ENCODE peak calls at places on chromosomes 12 and 14, in six cellular contexts. D is progenitor cell of endocrine pancreas; A is CD4-positive, alpha-beta T cell; J is AG04450; W is astrocyte of the spinal cord; G is A549. O is an unnamed sample.

GRCh38 chr12:23648546-23648945 is 300.9 kb downstream of the SOX5 start:
- DNase-seq in A (no peak), W (no peak), J (no peak), D (no peak), G (no peak), O (no peak)

GRCh38 chr12:113462117-113462774 is 9.4 kb downstream of the LHX5 start:
- DNase-seq in A (peak), D (peak), J (peak), W (peak), G (peak), O (peak)

GRCh38 chr14:94945615-94946014 is 175.7 kb upstream of the GSC start:
- DNase-seq in J (no peak), W (no peak), A (no peak), G (no peak), D (no peak), O (peak)

GRCh38 chr12:83823386-83824045 is 1089.1 kb downstream of the SLC6A15 start:
- DNase-seq in G (peak), A (no peak), J (no peak), W (peak), D (peak), O (no peak)

GRCh38 chr14:87407344-87407743 is 585.6 kb downstream of the GALC start:
- DNase-seq in W (no peak), D (no peak), J (no peak), A (no peak), G (no peak), O (no peak)

GRCh38 chr12:107395817-107396216 is 289.8 kb upstream of the PWP1 start:
- DNase-seq in J (no peak), G (peak), W (no peak), D (no peak), A (no peak), O (no peak)

GRCh38 chr12:65450610-65451009 is 172.1 kb downstream of the MSRB3 start:
- DNase-seq in J (no peak), A (no peak), D (no peak), W (peak), G (no peak), O (no peak)

GRCh38 chr14:105162374-105162979 is 6.1 kb downstream of the JAG2 start:
- DNase-seq in A (no peak), W (no peak), G (no peak), J (peak), D (no peak), O (no peak)

GRCh38 chr12:130139541-130139940 is 22.7 kb upstream of the FZD10 start:
- DNase-seq in W (no peak), G (no peak), D (no peak), A (no peak), J (no peak), O (no peak)

GRCh38 chr12:54172102-54172630 is 16.6 kb downstream of the SMUG1 start:
- DNase-seq in W (no peak), J (no peak), D (no peak), A (no peak), G (no peak), O (no peak)

GRCh38 chr12:54166543-54167499 is 22.0 kb downstream of the SMUG1 start:
- DNase-seq in J (no peak), G (no peak), D (no peak), W (no peak), A (no peak), O (no peak)

GRCh38 chr12:54173066-54173726 is 15.6 kb downstream of the SMUG1 start:
- DNase-seq in G (no peak), J (no peak), D (no peak), A (no peak), W (peak), O (no peak)

GRCh38 chr12:54167500-54167896 is 21.3 kb downstream of the SMUG1 start:
- DNase-seq in G (no peak), J (no peak), D (no peak), W (no peak), A (no peak), O (no peak)

GRCh38 chr12:54169036-54169435 is 19.7 kb downstream of the SMUG1 start:
- DNase-seq in G (no peak), J (no peak), W (no peak), D (no peak), A (no peak), O (no peak)
- TF ChIP-seq CTCF in G (no peak), J (peak), W (peak), D (peak), A (no peak), O (no peak)

GRCh38 chr12:90163975-90164374 is 455.3 kb upstream of the ATP2B1 start:
- DNase-seq in A (no peak), G (peak), W (no peak), D (no peak), J (no peak), O (no peak)
- TF ChIP-seq CTCF in A (no peak), G (no peak), W (no peak), D (no peak), J (no peak), O (no peak)

GRCh38 chr12:29888777-29889176 is 105.0 kb upstream of the TMTC1 start:
- DNase-seq in G (no peak), J (no peak), D (no peak), W (no peak), A (no peak), O (no peak)

GRCh38 chr12:29893002-29893401 is 109.3 kb upstream of the TMTC1 start:
- DNase-seq in G (no peak), D (no peak), W (no peak), J (no peak), A (no peak), O (no peak)

GRCh38 chr12:29891792-29892191 is 108.0 kb upstream of the TMTC1 start:
- DNase-seq in W (no peak), J (no peak), G (no peak), D (no peak), A (no peak), O (no peak)

DNA sequence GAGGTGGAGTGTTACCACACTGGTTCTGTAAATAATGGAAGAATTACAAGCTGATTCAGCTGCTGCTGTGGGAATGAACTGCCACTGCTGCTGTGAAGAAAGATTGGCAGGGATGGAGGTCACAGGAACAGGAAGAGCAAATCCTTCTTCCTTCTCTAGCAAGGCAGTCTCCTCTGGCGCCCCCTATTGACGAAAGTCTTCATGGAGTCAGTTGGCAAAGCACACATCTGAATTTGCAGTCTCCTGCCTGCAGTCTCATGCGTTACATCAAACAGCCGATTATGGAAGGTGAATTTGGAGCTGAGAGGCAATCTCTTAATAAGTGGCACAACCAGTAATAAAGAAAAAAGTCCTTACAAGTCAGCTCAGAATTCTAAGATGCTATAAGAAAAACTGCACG is 106.0 kb upstream of the TMTC1 start:
- DNase-seq in G (peak), J (no peak), A (no peak), W (peak), D (peak), O (no peak)
- TF ChIP-seq CTCF in G (no peak), J (peak), A (no peak), W (peak), D (peak), O (no peak)

GRCh38 chr14:52923902-52924575 is 26.8 kb downstream of the FERMT2 start:
- DNase-seq in G (peak), J (no peak), D (no peak), A (no peak), W (no peak), O (no peak)
- TF ChIP-seq CTCF in G (peak), J (no peak), D (no peak), A (no peak), W (no peak), O (no peak)

GRCh38 chr14:47039336-47039735 is 387.8 kb upstream of the RPL10L start:
- DNase-seq in G (no peak), W (no peak), D (no peak), J (no peak), A (no peak), O (no peak)

GRCh38 chr14:47044841-47045240 is 393.3 kb upstream of the RPL10L start:
- DNase-seq in W (peak), A (no peak), G (no peak), J (no peak), D (no peak), O (no peak)

DNA sequence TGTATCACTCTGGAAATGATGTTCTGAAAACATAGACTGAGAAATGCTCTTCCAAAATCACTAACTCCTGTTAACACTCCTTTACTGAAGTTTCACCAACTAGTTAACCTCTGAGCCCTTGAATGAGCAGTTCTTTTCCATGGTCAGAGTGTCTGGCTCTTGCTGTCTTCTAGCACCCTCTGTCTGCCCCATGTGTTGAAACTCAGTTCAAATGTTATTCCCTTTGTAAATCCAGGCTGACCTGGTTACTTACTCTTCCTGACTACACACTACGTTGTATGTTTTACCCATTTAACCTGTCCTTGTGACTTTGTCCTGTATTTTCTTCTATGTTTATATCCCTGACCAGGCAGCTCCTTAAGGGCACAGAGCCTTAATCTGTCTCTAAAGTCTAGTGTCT is 388.9 kb upstream of the RPL10L start:
- DNase-seq in G (peak), A (no peak), W (no peak), D (no peak), J (no peak), O (no peak)
- TF ChIP-seq CTCF in G (no peak), A (no peak), W (peak), D (peak), J (no peak), O (no peak)

DNA sequence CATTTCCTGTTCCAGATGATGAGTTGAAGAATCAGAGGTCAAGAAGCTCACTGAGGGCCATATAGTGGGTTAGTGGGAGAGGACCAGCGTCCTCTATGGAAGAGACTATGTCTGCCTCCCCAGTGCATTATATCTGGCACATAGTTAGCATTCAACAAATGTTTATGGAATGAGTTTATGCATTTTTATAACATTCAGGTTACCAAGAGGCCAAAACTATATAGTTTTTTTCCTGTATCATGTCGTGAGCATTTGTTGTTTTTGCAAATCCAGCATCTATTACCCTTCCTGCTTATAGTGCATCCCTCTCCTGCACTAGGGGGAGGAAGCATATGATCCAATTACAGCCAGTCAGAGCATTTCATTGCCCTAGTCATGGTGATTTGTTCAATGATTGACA is 60.6 kb downstream of the SUDS3 start:
- DNase-seq in W (peak), G (no peak), J (no peak), A (no peak), D (no peak), O (no peak)
- TF ChIP-seq CTCF in W (no peak), G (no peak), J (no peak), A (no peak), D (no peak), O (no peak)

GRCh38 chr12:116408489-116409217 is 131.2 kb upstream of the MED13L start:
- DNase-seq in D (no peak), W (no peak), J (no peak), G (no peak), A (no peak), O (no peak)

GRCh38 chr12:116402163-116402939 is 124.9 kb upstream of the MED13L start:
- DNase-seq in G (no peak), J (no peak), A (no peak), W (no peak), D (no peak), O (no peak)

GRCh38 chr12:116404913-116405611 is 127.6 kb upstream of the MED13L start:
- DNase-seq in D (no peak), J (no peak), W (no peak), G (no peak), A (no peak), O (no peak)

GRCh38 chr12:116403546-116403945 is 126.1 kb upstream of the MED13L start:
- DNase-seq in D (no peak), J (no peak), G (no peak), A (no peak), W (no peak), O (no peak)

GRCh38 chr12:116406529-116406928 is 129.0 kb upstream of the MED13L start:
- DNase-seq in J (no peak), W (no peak), G (peak), A (no peak), D (no peak), O (no peak)
- TF ChIP-seq CTCF in J (no peak), W (no peak), G (no peak), A (no peak), D (no peak), O (no peak)

GRCh38 chr12:87802721-87803011 is 226.5 kb downstream of the C12orf50 start:
- DNase-seq in A (no peak), D (no peak), W (no peak), G (peak), J (no peak), O (no peak)

GRCh38 chr12:87812030-87812429 is 217.2 kb downstream of the C12orf50 start:
- DNase-seq in D (no peak), A (no peak), W (peak), G (peak), J (no peak), O (no peak)

GRCh38 chr12:87809916-87810315 is 219.3 kb downstream of the C12orf50 start:
- DNase-seq in A (no peak), G (no peak), J (peak), D (no peak), W (peak), O (no peak)

GRCh38 chr12:87806310-87806709 is 222.9 kb downstream of the C12orf50 start:
- DNase-seq in W (no peak), D (no peak), J (no peak), A (no peak), G (peak), O (no peak)

DNA sequence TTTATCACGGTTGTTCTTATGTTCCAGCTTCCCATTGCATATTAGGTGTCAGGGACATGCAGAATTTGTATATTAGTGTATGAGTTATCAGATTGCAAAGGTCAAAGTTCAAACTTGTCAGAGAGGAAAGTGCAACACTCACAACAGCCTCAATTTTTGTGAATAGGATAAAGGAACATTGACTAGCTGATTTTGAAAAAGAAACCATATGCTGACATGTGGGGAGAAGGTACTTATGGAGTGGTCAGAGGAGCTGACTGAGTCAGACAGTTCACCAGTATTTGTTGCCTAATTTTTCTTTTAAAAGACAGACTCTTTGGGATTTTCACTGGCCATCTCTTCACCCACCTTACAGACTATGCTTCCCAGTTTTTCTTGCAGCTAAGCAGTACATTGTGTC is 222.1 kb downstream of the C12orf50 start:
- DNase-seq in A (no peak), D (no peak), G (no peak), J (no peak), W (no peak), O (no peak)
- TF ChIP-seq CTCF in A (no peak), D (no peak), G (no peak), J (no peak), W (no peak), O (no peak)

DNA sequence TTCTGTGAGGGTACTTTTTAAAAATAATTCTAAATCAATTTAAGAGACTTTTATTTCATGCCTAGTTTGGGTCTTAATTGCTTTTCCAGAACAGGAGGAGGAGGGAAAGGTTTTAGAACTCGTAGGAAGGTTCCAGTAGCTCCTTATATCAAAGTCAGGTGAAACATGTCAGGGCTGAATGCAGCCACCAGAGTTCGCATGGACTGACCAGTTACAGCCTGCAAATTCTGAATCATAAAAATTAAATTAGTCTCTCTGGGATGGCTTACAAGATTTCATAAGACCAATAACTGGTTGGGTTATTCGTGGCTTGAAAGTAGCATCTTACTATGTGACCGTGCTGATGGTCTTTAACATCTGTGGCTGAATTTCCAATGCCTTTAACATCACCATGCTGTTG is 410 bp downstream of the BDKRB1 start:
- DNase-seq in W (no peak), D (no peak), A (no peak), G (no peak), J (no peak), O (no peak)
- TF ChIP-seq CTCF in W (no peak), D (no peak), A (no peak), G (no peak), J (peak), O (no peak)